ENCODE peak calls at places on chromosomes 5 and 9, in seven cellular contexts. P is BE2C, M is lower lobe of right lung, V is pancreas, A is cardiac muscle cell, T is fibroblast of lung, R is breast epithelium. Q is an unnamed sample.

GRCh38 chr9:12822111-12822510 is 47.3 kb downstream of the LURAP1L start:
- DNase-seq in P (no peak), M (no peak), V (no peak), A (no peak), T (peak; percentile 71), R (no peak), Q (no peak)

GRCh38 chr9:108786756-108787663 is 68.8 kb downstream of the ACTL7B start:
- DNase-seq in P (no peak), M (no peak), V (no peak), A (no peak), T (peak; percentile 64), R (no peak), Q (peak; percentile 64)

GRCh38 chr9:38687389-38687842 is 32.5 kb downstream of the FAM240B start:
- DNase-seq in P (no peak), M (peak; percentile 87), V (peak; percentile 64), A (no peak), T (peak; percentile 32), R (peak; percentile 74), Q (peak; percentile 44)

GRCh38 chr5:141783599-141784296 is 94.5 kb downstream of the PCDH1 start:
- DNase-seq in P (peak; percentile 41), M (no peak), V (no peak), A (no peak), T (peak; percentile 10), R (no peak), Q (no peak)

GRCh38 chr5:109884676-109885075 is 194.9 kb downstream of the MAN2A1 start:
- DNase-seq in P (no peak), M (no peak), V (no peak), A (no peak), T (no peak), R (no peak), Q (no peak)

GRCh38 chr5:110275878-110276277 is 450.6 kb downstream of the TMEM232 start:
- DNase-seq in P (no peak), M (no peak), V (no peak), A (no peak), T (no peak), R (no peak), Q (no peak)

GRCh38 chr9:115944166-115944948 is 209.2 kb upstream of the PAPPA start:
- DNase-seq in P (no peak), M (peak; percentile 60), V (peak; percentile 29), A (peak; percentile 2), T (peak; percentile 100), R (peak; percentile 54), Q (peak; percentile 99)

GRCh38 chr5:112174959-112175594 is 244.0 kb downstream of the EPB41L4A start:
- DNase-seq in P (peak; percentile 39), M (no peak), V (no peak), A (peak; percentile 74), T (peak; percentile 25), R (no peak), Q (peak; percentile 80)

GRCh38 chr5:128084228-128085167 is 932 bp downstream of the SLC12A2 start:
- DNase-seq in P (peak; percentile 55), M (peak; percentile 64), V (peak; percentile 48), A (peak; percentile 47), T (peak; percentile 52), R (peak; percentile 54), Q (peak; percentile 59)

GRCh38 chr5:64166201-64166959 is 737 bp downstream of the RNF180 start:
- DNase-seq in P (no peak), M (no peak), V (no peak), A (peak; percentile 39), T (peak; percentile 14), R (no peak), Q (no peak)

GRCh38 chr9:134413890-134414731 is 87.9 kb downstream of the RXRA start:
- DNase-seq in P (peak; percentile 84), M (peak; percentile 79), V (no peak), A (no peak), T (peak; percentile 92), R (no peak), Q (peak; percentile 85)

GRCh38 chr5:580436-580835 is 31.7 kb upstream of the CEP72 start:
- DNase-seq in P (no peak), M (no peak), V (no peak), A (no peak), T (no peak), R (no peak), Q (no peak)

GRCh38 chr9:131348631-131349521 is 45.0 kb upstream of the PRRC2B start:
- DNase-seq in P (no peak), M (peak; percentile 28), V (no peak), A (no peak), T (no peak), R (no peak), Q (no peak)

GRCh38 chr9:89678394-89679005 is 73.7 kb downstream of the GADD45G start:
- DNase-seq in P (no peak), M (no peak), V (no peak), A (no peak), T (no peak), R (no peak), Q (no peak)

GRCh38 chr5:59709833-59710232 is 183.7 kb downstream of the PDE4D start:
- DNase-seq in P (no peak), M (no peak), V (no peak), A (no peak), T (peak; percentile 88), R (no peak), Q (peak; percentile 47)

GRCh38 chr5:150303070-150303595 is 428 bp upstream of the ARSI start:
- DNase-seq in P (no peak), M (no peak), V (no peak), A (no peak), T (peak; percentile 85), R (no peak), Q (no peak)

GRCh38 chr5:150301170-150301505 is 1.6 kb downstream of the ARSI start:
- DNase-seq in P (no peak), M (no peak), V (no peak), A (no peak), T (peak; percentile 47), R (no peak), Q (peak; percentile 44)

GRCh38 chr5:150302301-150303069 is at the start of gene ARSI:
- DNase-seq in P (no peak), M (no peak), V (peak; percentile 27), A (peak; percentile 52), T (peak; percentile 46), R (no peak), Q (peak; percentile 72)

GRCh38 chr5:150300496-150301169 is 2.1 kb downstream of the ARSI start:
- DNase-seq in P (no peak), M (no peak), V (no peak), A (no peak), T (no peak), R (no peak), Q (no peak)

DNA sequence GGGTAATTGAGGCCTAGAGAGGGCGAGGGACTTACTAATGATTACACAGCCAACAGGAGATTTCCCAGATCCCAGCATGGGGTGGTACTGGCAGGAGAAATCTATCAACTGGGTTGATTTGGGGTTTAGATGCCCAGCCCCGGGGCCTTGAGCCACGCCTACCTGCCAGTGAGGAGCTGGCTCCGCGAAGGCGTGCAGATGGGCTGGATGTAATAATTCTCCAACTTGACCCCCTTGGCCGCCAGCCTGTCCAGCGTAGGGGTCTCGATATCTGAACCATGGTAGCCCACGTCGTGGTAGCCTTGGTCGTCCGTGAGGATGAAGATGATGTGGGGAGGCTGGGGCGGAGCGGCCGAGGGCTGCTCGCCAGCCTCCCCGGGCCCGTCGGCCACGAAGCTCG is 804 bp downstream of the ARSI start:
- DNase-seq in P (no peak), M (no peak), V (no peak), A (no peak), T (no peak), R (no peak), Q (no peak)
- H3K4me3 ChIP-seq in P (no peak overlapping the region), M (peak overlapping the region; percentile 49), V (peak overlapping the region; percentile 47), A (peak overlapping the region; percentile 16), T (peak overlapping the region; percentile 44), R (peak overlapping the region; percentile 52), Q (peak overlapping the region; percentile 21)

DNA sequence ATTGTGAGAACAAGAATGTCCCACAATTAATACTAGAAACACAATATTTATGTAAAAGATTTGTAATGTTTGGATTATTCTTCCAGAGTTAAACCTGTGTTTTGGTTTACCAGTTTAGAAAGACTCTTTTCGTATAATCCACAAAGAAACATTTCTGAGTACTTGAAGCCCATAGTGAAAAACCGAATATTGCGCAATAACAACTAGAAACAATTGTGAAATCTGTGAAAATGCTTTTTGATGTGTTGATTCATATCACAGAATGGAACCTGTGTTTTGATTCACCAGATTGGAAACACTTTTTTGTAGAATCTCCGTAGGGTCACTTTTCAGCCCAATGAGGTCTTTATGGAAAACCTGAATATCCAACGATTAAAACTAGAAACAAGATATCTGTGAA is 386.2 kb downstream of the PRDM9 start:
- DNase-seq in P (no peak), M (no peak), V (no peak), A (no peak), T (no peak), R (no peak), Q (no peak)
- H3K9me3 ChIP-seq in P (no peaks in the 10 kb centered on the region), M (no peaks in the 10 kb centered on the region), V (no peaks in the 10 kb centered on the region), A (peaks cover 5% of the 10 kb centered on the region), T (no peaks in the 10 kb centered on the region), R (peaks cover 14% of the 10 kb centered on the region), Q (peaks cover 12% of the 10 kb centered on the region)

GRCh38 chr5:172403822-172404221 is 50.5 kb downstream of the SH3PXD2B start:
- DNase-seq in P (no peak), M (no peak), V (no peak), A (no peak), T (no peak), R (no peak), Q (no peak)

GRCh38 chr5:172404746-172405145 is 49.6 kb downstream of the SH3PXD2B start:
- DNase-seq in P (no peak), M (no peak), V (no peak), A (no peak), T (no peak), R (no peak), Q (no peak)

GRCh38 chr5:172403191-172403794 is 51.0 kb downstream of the SH3PXD2B start:
- DNase-seq in P (peak; percentile 23), M (no peak), V (no peak), A (peak; percentile 48), T (peak; percentile 83), R (no peak), Q (no peak)

GRCh38 chr5:172405226-172405625 is 49.1 kb downstream of the SH3PXD2B start:
- DNase-seq in P (no peak), M (no peak), V (no peak), A (no peak), T (no peak), R (no peak), Q (no peak)

DNA sequence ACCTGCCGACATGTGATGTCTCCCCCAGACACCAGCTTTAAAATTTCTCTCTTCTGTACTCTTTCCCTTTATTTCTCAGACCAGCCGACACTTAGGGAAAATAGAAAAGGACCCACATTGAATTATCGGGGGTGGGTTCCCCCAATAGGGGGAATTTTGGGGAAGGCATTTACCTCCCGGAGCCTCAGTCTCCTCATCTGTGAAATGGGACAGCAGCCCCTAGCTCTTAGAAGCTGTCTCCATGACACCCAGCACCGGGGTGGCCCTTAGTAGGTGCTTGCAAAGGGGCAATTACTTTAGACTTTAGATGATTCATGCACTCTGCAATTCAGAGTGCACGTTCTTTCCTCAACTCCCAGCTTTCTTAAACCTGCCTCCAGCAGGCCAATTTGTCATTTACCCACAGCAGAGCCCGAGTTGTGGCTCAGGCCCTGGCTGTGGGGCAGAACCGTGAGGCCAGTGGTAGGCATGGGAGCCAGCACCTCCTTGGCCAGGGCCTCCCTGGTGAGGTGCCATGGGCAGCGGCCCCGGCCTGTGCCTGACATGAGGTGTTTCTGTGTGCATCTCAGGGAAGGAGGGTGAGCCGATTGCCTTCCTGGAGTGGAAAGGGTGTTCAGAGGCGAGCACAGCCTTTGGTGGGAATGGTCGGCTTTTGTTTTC is 51.7 kb downstream of the SH3PXD2B start:
- DNase-seq in P (no peak), M (no peak), V (no peak), A (no peak), T (peak; percentile 69), R (no peak), Q (no peak)
- H3K4me3 ChIP-seq in P (no peak overlapping the region), M (no peak overlapping the region), V (no peak overlapping the region), A (no peak overlapping the region), T (no peak overlapping the region), R (no peak overlapping the region), Q (no peak overlapping the region)

GRCh38 chr9:297104-297794 is 82.6 kb downstream of the DOCK8 start:
- DNase-seq in P (no peak), M (peak; percentile 80), V (peak; percentile 20), A (no peak), T (no peak), R (peak; percentile 63), Q (no peak)
- H3K9me3 ChIP-seq in P (no peaks in the 10 kb centered on the region), M (no peaks in the 10 kb centered on the region), V (no peaks in the 10 kb centered on the region), A (no peaks in the 10 kb centered on the region), T (no peaks in the 10 kb centered on the region), R (no peaks in the 10 kb centered on the region), Q (no peaks in the 10 kb centered on the region)